ENCODE peak calls at places on chromosomes 4 and X, in ten cellular contexts. One of them, this sample, is unnamed.

GRCh38 chrX:43822015-43822414 is 60.2 kb downstream of the MAOB start:
- DNase-seq in NB4: no peak
- DNase-seq in HFFc6: no peak
- DNase-seq in Calu3: no peak
- DNase-seq in thoracic aorta: no peak
- DNase-seq in psoas muscle: no peak
- DNase-seq in retinal pigment epithelial cell: no peak
- DNase-seq in pancreas: no peak
- DNase-seq in foreskin fibroblast: peak; percentile 42
- DNase-seq in kidney: no peak
- DNase-seq in this sample: no peak

GRCh38 chr4:94334962-94335361 is 7.7 kb downstream of the HPGDS start:
- DNase-seq in NB4: no peak
- DNase-seq in HFFc6: no peak
- DNase-seq in Calu3: no peak
- DNase-seq in thoracic aorta: no peak
- DNase-seq in psoas muscle: no peak
- DNase-seq in retinal pigment epithelial cell: no peak
- DNase-seq in pancreas: no peak
- DNase-seq in foreskin fibroblast: no peak
- DNase-seq in kidney: no peak
- DNase-seq in this sample: no peak

GRCh38 chr4:78749972-78750727 is 26.0 kb upstream of the BMP2K start:
- DNase-seq in NB4: peak; percentile 73
- DNase-seq in HFFc6: no peak
- DNase-seq in Calu3: no peak
- DNase-seq in thoracic aorta: no peak
- DNase-seq in psoas muscle: no peak
- DNase-seq in retinal pigment epithelial cell: no peak
- DNase-seq in pancreas: no peak
- DNase-seq in foreskin fibroblast: no peak
- DNase-seq in kidney: no peak
- DNase-seq in this sample: no peak

GRCh38 chr4:15436515-15436914 is 8.7 kb downstream of the C1QTNF7 start:
- DNase-seq in NB4: no peak
- DNase-seq in HFFc6: peak; percentile 21
- DNase-seq in Calu3: no peak
- DNase-seq in thoracic aorta: no peak
- DNase-seq in psoas muscle: no peak
- DNase-seq in retinal pigment epithelial cell: peak; percentile 62
- DNase-seq in pancreas: no peak
- DNase-seq in foreskin fibroblast: peak; percentile 82
- DNase-seq in kidney: no peak
- DNase-seq in this sample: no peak

GRCh38 chr4:53653484-53654053 is 62.3 kb upstream of the LNX1 start:
- DNase-seq in NB4: peak; percentile 29
- DNase-seq in HFFc6: peak; percentile 30
- DNase-seq in Calu3: peak; percentile 10
- DNase-seq in thoracic aorta: no peak
- DNase-seq in psoas muscle: no peak
- DNase-seq in retinal pigment epithelial cell: no peak
- DNase-seq in pancreas: peak; percentile 60
- DNase-seq in foreskin fibroblast: peak; percentile 70
- DNase-seq in kidney: peak; percentile 80
- DNase-seq in this sample: no peak

GRCh38 chr4:159922119-159922518 is 819.2 kb downstream of the RAPGEF2 start:
- DNase-seq in NB4: no peak
- DNase-seq in HFFc6: no peak
- DNase-seq in Calu3: no peak
- DNase-seq in thoracic aorta: no peak
- DNase-seq in psoas muscle: no peak
- DNase-seq in retinal pigment epithelial cell: no peak
- DNase-seq in pancreas: no peak
- DNase-seq in foreskin fibroblast: no peak
- DNase-seq in kidney: no peak
- DNase-seq in this sample: no peak

GRCh38 chrX:68895339-68896250 is 66.8 kb downstream of the EFNB1 start:
- DNase-seq in NB4: no peak
- DNase-seq in HFFc6: no peak
- DNase-seq in Calu3: peak; percentile 65
- DNase-seq in thoracic aorta: peak; percentile 15
- DNase-seq in psoas muscle: peak; percentile 43
- DNase-seq in retinal pigment epithelial cell: no peak
- DNase-seq in pancreas: peak; percentile 26
- DNase-seq in foreskin fibroblast: peak; percentile 27
- DNase-seq in kidney: no peak
- DNase-seq in this sample: no peak

GRCh38 chr4:163063891-163064290 is 102.8 kb downstream of the NAF1 start:
- DNase-seq in NB4: no peak
- DNase-seq in HFFc6: no peak
- DNase-seq in Calu3: peak; percentile 6
- DNase-seq in thoracic aorta: no peak
- DNase-seq in psoas muscle: no peak
- DNase-seq in retinal pigment epithelial cell: peak; percentile 49
- DNase-seq in pancreas: no peak
- DNase-seq in foreskin fibroblast: no peak
- DNase-seq in kidney: no peak
- DNase-seq in this sample: no peak

GRCh38 chr4:47891928-47892327 is 22.5 kb downstream of the NFXL1 start:
- DNase-seq in NB4: no peak
- DNase-seq in HFFc6: no peak
- DNase-seq in Calu3: no peak
- DNase-seq in thoracic aorta: no peak
- DNase-seq in psoas muscle: no peak
- DNase-seq in retinal pigment epithelial cell: no peak
- DNase-seq in pancreas: no peak
- DNase-seq in foreskin fibroblast: no peak
- DNase-seq in kidney: no peak
- DNase-seq in this sample: no peak

GRCh38 chr4:30722916-30723270 is 2.7 kb downstream of the PCDH7 start:
- DNase-seq in NB4: no peak
- DNase-seq in HFFc6: no peak
- DNase-seq in Calu3: no peak
- DNase-seq in thoracic aorta: no peak
- DNase-seq in psoas muscle: peak; percentile 13
- DNase-seq in retinal pigment epithelial cell: no peak
- DNase-seq in pancreas: no peak
- DNase-seq in foreskin fibroblast: no peak
- DNase-seq in kidney: peak; percentile 59
- DNase-seq in this sample: no peak

GRCh38 chrX:1334854-1335253 is 1.7 kb upstream of the IL3RA start:
- DNase-seq in NB4: no peak
- DNase-seq in HFFc6: no peak
- DNase-seq in Calu3: no peak
- DNase-seq in thoracic aorta: no peak
- DNase-seq in psoas muscle: no peak
- DNase-seq in retinal pigment epithelial cell: no peak
- DNase-seq in pancreas: no peak
- DNase-seq in foreskin fibroblast: no peak
- DNase-seq in kidney: peak; percentile 12
- DNase-seq in this sample: no peak

GRCh38 chrX:5586726-5587125 is 641.9 kb downstream of the NLGN4X start:
- DNase-seq in NB4: no peak
- DNase-seq in HFFc6: no peak
- DNase-seq in Calu3: no peak
- DNase-seq in thoracic aorta: no peak
- DNase-seq in psoas muscle: no peak
- DNase-seq in retinal pigment epithelial cell: no peak
- DNase-seq in pancreas: no peak
- DNase-seq in foreskin fibroblast: no peak
- DNase-seq in kidney: no peak
- DNase-seq in this sample: no peak

DNA sequence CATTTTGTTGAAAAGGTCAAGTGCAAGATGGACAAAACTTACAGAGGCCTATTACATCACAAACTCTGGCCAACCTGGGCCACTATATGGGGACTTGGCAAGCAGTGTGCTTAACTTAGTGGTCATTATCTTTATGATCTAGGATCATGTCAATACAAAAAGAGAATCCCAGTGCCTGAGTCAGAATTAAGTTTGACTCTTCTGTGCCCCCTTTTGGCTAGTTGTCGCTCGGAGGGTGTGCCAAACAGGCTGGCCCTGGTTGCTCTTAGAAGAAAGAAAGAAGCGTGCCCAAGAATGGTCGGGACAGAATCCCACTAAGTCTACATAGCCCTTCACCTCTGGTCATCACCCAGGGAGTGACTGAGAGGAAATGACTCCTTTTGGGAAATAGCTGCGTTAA is 100.1 kb downstream of the EIF4E start:
- DNase-seq in NB4: peak; percentile 28
- DNase-seq in HFFc6: peak; percentile 23
- DNase-seq in Calu3: peak; percentile 12
- DNase-seq in thoracic aorta: no peak
- DNase-seq in psoas muscle: no peak
- DNase-seq in retinal pigment epithelial cell: no peak
- DNase-seq in pancreas: no peak
- DNase-seq in foreskin fibroblast: peak; percentile 18
- DNase-seq in kidney: no peak
- DNase-seq in this sample: no peak
- TF ChIP-seq CTCF in NB4: peak; percentile 21
- TF ChIP-seq CTCF in HFFc6: peak; percentile 40
- TF ChIP-seq CTCF in Calu3: no peak
- TF ChIP-seq CTCF in thoracic aorta: no peak
- TF ChIP-seq CTCF in psoas muscle: no peak
- TF ChIP-seq CTCF in retinal pigment epithelial cell: peak; percentile 20
- TF ChIP-seq CTCF in pancreas: no peak
- TF ChIP-seq CTCF in foreskin fibroblast: no peak
- TF ChIP-seq CTCF in kidney: no peak
- TF ChIP-seq CTCF in this sample: peak; percentile 37

DNA sequence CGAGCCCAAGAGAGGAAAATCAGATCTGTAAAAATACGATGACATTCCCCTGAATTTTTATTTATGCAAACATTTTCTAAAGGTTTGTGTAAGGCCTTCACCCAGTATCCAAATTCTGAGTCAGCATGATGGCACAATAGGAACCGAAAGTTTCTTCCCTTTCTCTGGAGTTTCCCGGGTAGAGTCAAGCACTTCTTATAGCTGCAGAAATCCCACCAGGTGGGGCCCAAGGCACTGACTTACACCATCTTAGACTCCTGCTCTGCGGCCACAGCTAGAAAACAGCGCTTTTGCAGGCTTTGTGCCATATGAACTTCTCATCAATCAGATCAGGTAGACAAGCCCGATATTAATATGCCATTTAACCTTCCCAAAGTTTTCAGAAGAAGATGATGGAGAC is 13.4 kb downstream of the LEF1 start:
- DNase-seq in NB4: peak; percentile 3
- DNase-seq in HFFc6: no peak
- DNase-seq in Calu3: no peak
- DNase-seq in thoracic aorta: no peak
- DNase-seq in psoas muscle: no peak
- DNase-seq in retinal pigment epithelial cell: no peak
- DNase-seq in pancreas: no peak
- DNase-seq in foreskin fibroblast: peak; percentile 10
- DNase-seq in kidney: no peak
- DNase-seq in this sample: no peak
- TF ChIP-seq CTCF in NB4: no peak
- TF ChIP-seq CTCF in HFFc6: no peak
- TF ChIP-seq CTCF in Calu3: no peak
- TF ChIP-seq CTCF in thoracic aorta: no peak
- TF ChIP-seq CTCF in psoas muscle: no peak
- TF ChIP-seq CTCF in retinal pigment epithelial cell: peak; percentile 45
- TF ChIP-seq CTCF in pancreas: no peak
- TF ChIP-seq CTCF in foreskin fibroblast: no peak
- TF ChIP-seq CTCF in kidney: no peak
- TF ChIP-seq CTCF in this sample: peak; percentile 34

GRCh38 chr4:7770675-7771050 is 169.0 kb downstream of the AFAP1 start:
- DNase-seq in NB4: no peak
- DNase-seq in HFFc6: no peak
- DNase-seq in Calu3: no peak
- DNase-seq in thoracic aorta: no peak
- DNase-seq in psoas muscle: no peak
- DNase-seq in retinal pigment epithelial cell: no peak
- DNase-seq in pancreas: no peak
- DNase-seq in foreskin fibroblast: no peak
- DNase-seq in kidney: no peak
- DNase-seq in this sample: no peak
- TF ChIP-seq CTCF in NB4: no peak
- TF ChIP-seq CTCF in HFFc6: peak; percentile 7
- TF ChIP-seq CTCF in Calu3: no peak
- TF ChIP-seq CTCF in thoracic aorta: peak; percentile 3
- TF ChIP-seq CTCF in psoas muscle: no peak
- TF ChIP-seq CTCF in retinal pigment epithelial cell: no peak
- TF ChIP-seq CTCF in pancreas: no peak
- TF ChIP-seq CTCF in foreskin fibroblast: no peak
- TF ChIP-seq CTCF in kidney: no peak
- TF ChIP-seq CTCF in this sample: no peak

GRCh38 chr4:151454513-151454912 is 45.5 kb downstream of the FHIP1A start:
- DNase-seq in NB4: no peak
- DNase-seq in HFFc6: no peak
- DNase-seq in Calu3: no peak
- DNase-seq in thoracic aorta: no peak
- DNase-seq in psoas muscle: no peak
- DNase-seq in retinal pigment epithelial cell: no peak
- DNase-seq in pancreas: no peak
- DNase-seq in foreskin fibroblast: no peak
- DNase-seq in kidney: no peak
- DNase-seq in this sample: no peak

GRCh38 chr4:151459380-151459779 is 50.4 kb downstream of the FHIP1A start:
- DNase-seq in NB4: no peak
- DNase-seq in HFFc6: no peak
- DNase-seq in Calu3: no peak
- DNase-seq in thoracic aorta: no peak
- DNase-seq in psoas muscle: no peak
- DNase-seq in retinal pigment epithelial cell: no peak
- DNase-seq in pancreas: no peak
- DNase-seq in foreskin fibroblast: no peak
- DNase-seq in kidney: no peak
- DNase-seq in this sample: no peak

GRCh38 chr4:151460434-151460833 is 51.5 kb downstream of the FHIP1A start:
- DNase-seq in NB4: no peak
- DNase-seq in HFFc6: no peak
- DNase-seq in Calu3: no peak
- DNase-seq in thoracic aorta: no peak
- DNase-seq in psoas muscle: no peak
- DNase-seq in retinal pigment epithelial cell: peak; percentile 92
- DNase-seq in pancreas: no peak
- DNase-seq in foreskin fibroblast: no peak
- DNase-seq in kidney: no peak
- DNase-seq in this sample: no peak

GRCh38 chr4:151458148-151458547 is 49.2 kb downstream of the FHIP1A start:
- DNase-seq in NB4: no peak
- DNase-seq in HFFc6: no peak
- DNase-seq in Calu3: no peak
- DNase-seq in thoracic aorta: no peak
- DNase-seq in psoas muscle: no peak
- DNase-seq in retinal pigment epithelial cell: no peak
- DNase-seq in pancreas: peak; percentile 75
- DNase-seq in foreskin fibroblast: no peak
- DNase-seq in kidney: no peak
- DNase-seq in this sample: no peak

DNA sequence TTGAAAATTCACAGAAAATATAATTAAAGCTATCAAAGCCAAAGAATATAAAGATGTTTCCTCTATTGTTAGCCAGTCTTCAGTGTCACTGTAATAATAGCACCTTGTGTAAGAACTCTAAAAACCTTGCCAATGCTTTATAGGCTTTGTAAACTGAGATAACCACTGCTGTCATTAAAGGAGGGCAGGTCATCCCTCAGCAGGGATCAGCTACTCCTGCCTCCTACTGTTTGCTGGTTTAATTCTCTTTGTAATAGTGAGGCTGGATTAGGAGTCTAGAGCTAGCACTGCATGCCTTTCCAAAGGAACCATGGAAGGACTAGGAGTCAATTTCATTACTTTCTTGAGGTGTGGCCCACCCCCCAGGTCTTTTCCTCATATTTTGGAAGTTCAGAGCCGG is 46.2 kb downstream of the FHIP1A start:
- DNase-seq in NB4: no peak
- DNase-seq in HFFc6: no peak
- DNase-seq in Calu3: no peak
- DNase-seq in thoracic aorta: no peak
- DNase-seq in psoas muscle: no peak
- DNase-seq in retinal pigment epithelial cell: no peak
- DNase-seq in pancreas: no peak
- DNase-seq in foreskin fibroblast: no peak
- DNase-seq in kidney: no peak
- DNase-seq in this sample: no peak
- TF ChIP-seq CTCF in NB4: no peak
- TF ChIP-seq CTCF in HFFc6: no peak
- TF ChIP-seq CTCF in Calu3: no peak
- TF ChIP-seq CTCF in thoracic aorta: no peak
- TF ChIP-seq CTCF in psoas muscle: peak; percentile 18
- TF ChIP-seq CTCF in retinal pigment epithelial cell: no peak
- TF ChIP-seq CTCF in pancreas: no peak
- TF ChIP-seq CTCF in foreskin fibroblast: no peak
- TF ChIP-seq CTCF in kidney: no peak
- TF ChIP-seq CTCF in this sample: no peak

This sample was measured in osteocyte.